ENCODE peak calls at places on chromosomes 4 and X, in five cellular contexts. N is HEK293T, E is foreskin fibroblast, K is ecto neural progenitor cell, T is Panc1. V is an unnamed sample.

GRCh38 chrX:1502241-1502640 is 34.7 kb downstream of the P2RY8 start:
- DNase-seq in N (no peak), E (no peak), K (no peak), T (no peak), V (no peak)

GRCh38 chrX:3520987-3521875 is 174.8 kb upstream of the MXRA5 start:
- DNase-seq in N (no peak), E (no peak), K (no peak), T (no peak), V (peak; percentile 20)

GRCh38 chr4:20252656-20253271 is 1.1 kb downstream of the SLIT2 start:
- DNase-seq in N (peak; percentile 23), E (peak; percentile 49), K (peak; percentile 68), T (no peak), V (peak; percentile 30)

GRCh38 chr4:19739101-19739651 is 512.5 kb upstream of the SLIT2 start:
- DNase-seq in N (peak; percentile 58), E (peak; percentile 83), K (no peak), T (peak; percentile 50), V (peak; percentile 83)

GRCh38 chrX:123736333-123736921 is 3.6 kb upstream of the THOC2 start:
- DNase-seq in N (no peak), E (peak; percentile 85), K (no peak), T (no peak), V (peak; percentile 91)

GRCh38 chrX:2635366-2635765 is 55.7 kb upstream of the CD99 start:
- DNase-seq in N (no peak), E (peak; percentile 30), K (no peak), T (no peak), V (peak; percentile 23)

GRCh38 chr4:114383721-114384120 is 214.9 kb upstream of the UGT8 start:
- DNase-seq in N (no peak), E (peak; percentile 91), K (no peak), T (no peak), V (peak; percentile 86)

GRCh38 chrX:153179131-153179530 is at the start of gene MAGEA1:
- DNase-seq in N (no peak), E (no peak), K (no peak), T (no peak), V (no peak)

GRCh38 chr4:48079972-48080391 is 54.1 kb downstream of the TXK start:
- DNase-seq in N (no peak), E (peak; percentile 59), K (no peak), T (no peak), V (peak; percentile 57)

GRCh38 chrX:67717571-67717970 is 173.8 kb downstream of the AR start:
- DNase-seq in N (no peak), E (no peak), K (no peak), T (no peak), V (no peak)

GRCh38 chr4:183185018-183185417 is 86.0 kb downstream of the WWC2 start:
- DNase-seq in N (no peak), E (no peak), K (no peak), T (no peak), V (no peak)

GRCh38 chrX:103063918-103064434 is at the start of gene BEX1:
- DNase-seq in N (no peak), E (peak; percentile 71), K (peak; percentile 66), T (no peak), V (no peak)

GRCh38 chrX:133999013-133999705 is 13.8 kb upstream of the GPC3 start:
- DNase-seq in N (no peak), E (no peak), K (no peak), T (no peak), V (no peak)

GRCh38 chr4:48939785-48940184 is 33.2 kb upstream of the OCIAD2 start:
- DNase-seq in N (no peak), E (peak; percentile 26), K (no peak), T (peak; percentile 82), V (peak; percentile 66)

GRCh38 chr4:177190995-177191568 is 118.6 kb upstream of the NEIL3 start:
- DNase-seq in N (no peak), E (no peak), K (no peak), T (no peak), V (peak; percentile 15)

GRCh38 chrX:1481636-1482529 is 29.2 kb upstream of the ASMTL start:
- DNase-seq in N (peak; percentile 69), E (peak; percentile 51), K (peak; percentile 66), T (no peak), V (peak; percentile 56)

GRCh38 chr4:47837582-47838294 is at the start of gene CORIN:
- DNase-seq in N (peak; percentile 6), E (no peak), K (no peak), T (no peak), V (no peak)

GRCh38 chr4:145177511-145177905 is 2.9 kb downstream of the OTUD4 start:
- DNase-seq in N (no peak), E (peak; percentile 18), K (no peak), T (no peak), V (no peak)

GRCh38 chr4:107655289-107655688 is 64.7 kb downstream of the PAPSS1 start:
- DNase-seq in N (no peak), E (no peak), K (no peak), T (no peak), V (no peak)

GRCh38 chrX:45668686-45669443 is 468.2 kb upstream of the DIPK2B start:
- DNase-seq in N (no peak), E (peak; percentile 92), K (no peak), T (peak; percentile 10), V (peak; percentile 92)

GRCh38 chrX:154714925-154715324 is 36.0 kb downstream of the GAB3 start:
- DNase-seq in N (peak; percentile 77), E (no peak), K (no peak), T (no peak), V (peak; percentile 33)

GRCh38 chr4:132530846-132531245 is 618.2 kb upstream of the PCDH10 start:
- DNase-seq in N (no peak), E (no peak), K (no peak), T (no peak), V (no peak)

GRCh38 chr4:3872834-3873313 is 106.7 kb downstream of the ADRA2C start:
- DNase-seq in N (no peak), E (no peak), K (no peak), T (no peak), V (no peak)

GRCh38 chrX:47482512-47483309 is at the start of gene ZNF41:
- DNase-seq in N (peak; percentile 83), E (peak; percentile 70), K (peak; percentile 75), T (peak; percentile 72), V (peak; percentile 70)

GRCh38 chr4:76308548-76308947 is 2.0 kb downstream of the STBD1 start:
- DNase-seq in N (no peak), E (no peak), K (no peak), T (no peak), V (no peak)

GRCh38 chr4:38162240-38162784 is 202.1 kb downstream of the PTTG2 start:
- DNase-seq in N (no peak), E (peak; percentile 87), K (peak; percentile 58), T (no peak), V (peak; percentile 84)

GRCh38 chr4:186723207-186724047 is at the start of gene FAT1:
- DNase-seq in N (peak; percentile 50), E (peak; percentile 88), K (peak; percentile 85), T (no peak), V (peak; percentile 41)

GRCh38 chrX:31499120-31499519 is 427.3 kb upstream of the FTHL17 start:
- DNase-seq in N (no peak), E (no peak), K (no peak), T (no peak), V (peak; percentile 55)

GRCh38 chr4:5052726-5053425 is 1.6 kb downstream of the STK32B start:
- DNase-seq in N (peak; percentile 3), E (no peak), K (no peak), T (no peak), V (no peak)

GRCh38 chr4:168019019-168019651 is 73.2 kb upstream of the ANXA10 start:
- DNase-seq in N (no peak), E (peak; percentile 52), K (no peak), T (no peak), V (peak; percentile 66)

GRCh38 chr4:129355529-129355928 is 259.6 kb downstream of the C4orf33 start:
- DNase-seq in N (no peak), E (no peak), K (no peak), T (no peak), V (no peak)

V was measured in HFFc6.